ENCODE peak calls at places on chromosomes 2 and 18, in eight cellular contexts. One of them, this sample, is unnamed.

GRCh38 chr18:3060667-3061580 is 48.0 kb upstream of the LPIN2 start:
- DNase-seq in endothelial cell: no peak
- DNase-seq in HCT116: no peak
- DNase-seq in RKO: no peak
- DNase-seq in fibroblast of pulmonary artery: no peak
- DNase-seq in ACHN: no peak
- DNase-seq in fibroblast of gingiva: no peak
- DNase-seq in CD8-positive, alpha-beta memory T cell: peak
- DNase-seq in this sample: no peak

GRCh38 chr2:68594674-68595492 is 48.5 kb upstream of the PROKR1 start:
- DNase-seq in ACHN: peak
- DNase-seq in fibroblast of gingiva: peak
- DNase-seq in endothelial cell: peak
- DNase-seq in fibroblast of pulmonary artery: peak
- DNase-seq in CD8-positive, alpha-beta memory T cell: peak
- DNase-seq in RKO: peak
- DNase-seq in HCT116: peak
- DNase-seq in this sample: peak

GRCh38 chr2:212708346-212708745 is 169.7 kb upstream of the ERBB4 start:
- DNase-seq in endothelial cell: no peak
- DNase-seq in RKO: no peak
- DNase-seq in fibroblast of gingiva: peak
- DNase-seq in fibroblast of pulmonary artery: no peak
- DNase-seq in ACHN: no peak
- DNase-seq in CD8-positive, alpha-beta memory T cell: no peak
- DNase-seq in HCT116: no peak
- DNase-seq in this sample: no peak

GRCh38 chr2:9631976-9632700 is 1.3 kb upstream of the YWHAQ start:
- DNase-seq in RKO: no peak
- DNase-seq in HCT116: no peak
- DNase-seq in CD8-positive, alpha-beta memory T cell: no peak
- DNase-seq in endothelial cell: no peak
- DNase-seq in fibroblast of gingiva: no peak
- DNase-seq in fibroblast of pulmonary artery: no peak
- DNase-seq in ACHN: no peak
- DNase-seq in this sample: no peak

GRCh38 chr18:13377496-13377895 is 158.9 kb downstream of the LDLRAD4 start:
- DNase-seq in fibroblast of gingiva: no peak
- DNase-seq in ACHN: no peak
- DNase-seq in CD8-positive, alpha-beta memory T cell: no peak
- DNase-seq in RKO: no peak
- DNase-seq in HCT116: no peak
- DNase-seq in fibroblast of pulmonary artery: no peak
- DNase-seq in endothelial cell: no peak
- DNase-seq in this sample: no peak

GRCh38 chr2:27211943-27212625 is at the start of the genes ATRAID and SLC5A6:
- DNase-seq in HCT116: peak
- DNase-seq in fibroblast of gingiva: peak
- DNase-seq in CD8-positive, alpha-beta memory T cell: peak
- DNase-seq in endothelial cell: peak
- DNase-seq in RKO: peak
- DNase-seq in fibroblast of pulmonary artery: peak
- DNase-seq in ACHN: peak
- DNase-seq in this sample: peak

GRCh38 chr2:37472959-37473358 is 128.5 kb downstream of the QPCT start:
- DNase-seq in endothelial cell: no peak
- DNase-seq in RKO: no peak
- DNase-seq in ACHN: peak
- DNase-seq in CD8-positive, alpha-beta memory T cell: no peak
- DNase-seq in fibroblast of gingiva: peak
- DNase-seq in HCT116: no peak
- DNase-seq in fibroblast of pulmonary artery: peak
- DNase-seq in this sample: peak

GRCh38 chr2:174836345-174836999 is 72.2 kb upstream of the CHRNA1 start:
- DNase-seq in HCT116: no peak
- DNase-seq in fibroblast of gingiva: peak
- DNase-seq in endothelial cell: no peak
- DNase-seq in CD8-positive, alpha-beta memory T cell: no peak
- DNase-seq in fibroblast of pulmonary artery: peak
- DNase-seq in ACHN: peak
- DNase-seq in RKO: peak
- DNase-seq in this sample: peak

GRCh38 chr18:22459491-22459890 is 41.8 kb upstream of the CTAGE1 start:
- DNase-seq in CD8-positive, alpha-beta memory T cell: no peak
- DNase-seq in RKO: no peak
- DNase-seq in HCT116: no peak
- DNase-seq in ACHN: no peak
- DNase-seq in fibroblast of pulmonary artery: peak
- DNase-seq in endothelial cell: no peak
- DNase-seq in fibroblast of gingiva: no peak
- DNase-seq in this sample: no peak

GRCh38 chr2:197358927-197359326 is 48.3 kb upstream of the ANKRD44 start:
- DNase-seq in RKO: peak
- DNase-seq in fibroblast of gingiva: no peak
- DNase-seq in endothelial cell: no peak
- DNase-seq in ACHN: no peak
- DNase-seq in HCT116: no peak
- DNase-seq in CD8-positive, alpha-beta memory T cell: no peak
- DNase-seq in fibroblast of pulmonary artery: no peak
- DNase-seq in this sample: no peak

GRCh38 chr2:159894145-159894838 is 96.3 kb upstream of the CD302 start:
- DNase-seq in fibroblast of pulmonary artery: no peak
- DNase-seq in fibroblast of gingiva: no peak
- DNase-seq in endothelial cell: no peak
- DNase-seq in HCT116: no peak
- DNase-seq in CD8-positive, alpha-beta memory T cell: no peak
- DNase-seq in ACHN: no peak
- DNase-seq in RKO: no peak
- DNase-seq in this sample: no peak

GRCh38 chr2:179051250-179051649 is 1.3 kb upstream of the CCDC141 start:
- DNase-seq in fibroblast of gingiva: no peak
- DNase-seq in RKO: no peak
- DNase-seq in ACHN: no peak
- DNase-seq in endothelial cell: no peak
- DNase-seq in HCT116: no peak
- DNase-seq in fibroblast of pulmonary artery: no peak
- DNase-seq in CD8-positive, alpha-beta memory T cell: no peak
- DNase-seq in this sample: no peak

GRCh38 chr2:20421988-20422678 is 24.7 kb upstream of the RHOB start:
- DNase-seq in fibroblast of pulmonary artery: peak
- DNase-seq in ACHN: peak
- DNase-seq in CD8-positive, alpha-beta memory T cell: no peak
- DNase-seq in RKO: no peak
- DNase-seq in endothelial cell: no peak
- DNase-seq in fibroblast of gingiva: peak
- DNase-seq in HCT116: no peak
- DNase-seq in this sample: peak

GRCh38 chr2:240637116-240637900 is 12.0 kb downstream of the GPR35 start:
- DNase-seq in CD8-positive, alpha-beta memory T cell: no peak
- DNase-seq in HCT116: no peak
- DNase-seq in ACHN: no peak
- DNase-seq in fibroblast of gingiva: no peak
- DNase-seq in RKO: no peak
- DNase-seq in fibroblast of pulmonary artery: no peak
- DNase-seq in endothelial cell: no peak
- DNase-seq in this sample: no peak

GRCh38 chr2:111189106-111189505 is 68.4 kb downstream of the BCL2L11 start:
- DNase-seq in HCT116: no peak
- DNase-seq in ACHN: no peak
- DNase-seq in CD8-positive, alpha-beta memory T cell: no peak
- DNase-seq in RKO: no peak
- DNase-seq in fibroblast of pulmonary artery: no peak
- DNase-seq in fibroblast of gingiva: no peak
- DNase-seq in endothelial cell: no peak
- DNase-seq in this sample: no peak